ENCODE peak calls at places on chromosomes 4 and X, in five cellular contexts. Y, S, G, B and U are unnamed samples.

GRCh38 chr4:163755013-163755412 is 260.5 kb downstream of the TMA16 start:
- DNase-seq in Y (no peak), G (no peak), B (peak), S (peak), U (no peak)

GRCh38 chr4:1377606-1378261 is 28.5 kb downstream of the NKX1-1 start:
- DNase-seq in S (no peak), G (no peak), Y (no peak), B (no peak), U (no peak)

GRCh38 chr4:176066757-176067156 is 1.1 kb downstream of the WDR17 start:
- DNase-seq in Y (no peak), B (no peak), G (no peak), S (no peak), U (no peak)

GRCh38 chr4:21826071-21826470 is 122.5 kb downstream of the KCNIP4 start:
- DNase-seq in G (no peak), S (no peak), Y (no peak), B (no peak), U (no peak)

GRCh38 chrX:149699761-149700160 is 12.1 kb upstream of the MAGEA11 start:
- DNase-seq in Y (no peak), B (no peak), G (no peak), S (peak), U (no peak)

GRCh38 chr4:33724685-33725084 is 2519.6 kb downstream of the ARAP2 start:
- DNase-seq in B (no peak), S (peak), G (no peak), Y (no peak), U (no peak)

GRCh38 chrX:39174761-39175417 is 373.6 kb downstream of the MID1IP1 start:
- DNase-seq in B (no peak), G (no peak), S (no peak), Y (no peak), U (no peak)

GRCh38 chr4:95114521-95114920 is 356.8 kb downstream of the BMPR1B start:
- DNase-seq in B (peak), Y (no peak), G (no peak), S (no peak), U (no peak)

GRCh38 chrX:14010566-14010965 is 19.1 kb downstream of the GEMIN8 start:
- DNase-seq in S (no peak), G (no peak), B (no peak), Y (no peak), U (no peak)

GRCh38 chr4:1305261-1305711 is 15.6 kb downstream of the MAEA start:
- DNase-seq in G (no peak), S (no peak), Y (no peak), B (no peak), U (no peak)

GRCh38 chr4:86675548-86675947 is 81.4 kb downstream of the PTPN13 start:
- DNase-seq in Y (no peak), G (no peak), S (no peak), B (no peak), U (no peak)

GRCh38 chr4:7957113-7957656 is 17.5 kb upstream of the AFAP1 start:
- DNase-seq in S (peak), G (no peak), Y (no peak), B (peak), U (no peak)

GRCh38 chr4:104966349-104967033 is 180.2 kb upstream of the TET2 start:
- DNase-seq in B (no peak), Y (no peak), S (no peak), G (no peak), U (no peak)

GRCh38 chr4:67522851-67523671 is 22.2 kb downstream of the CENPC start:
- DNase-seq in B (peak), G (no peak), Y (no peak), S (no peak), U (no peak)

GRCh38 chr4:65023877-65024670 is 614.8 kb upstream of the TECRL start:
- DNase-seq in B (no peak), Y (no peak), S (no peak), G (no peak), U (no peak)

GRCh38 chr4:69936566-69936965 is 5.7 kb downstream of the CSN1S1 start:
- DNase-seq in G (no peak), S (no peak), Y (no peak), B (no peak), U (no peak)

GRCh38 chrX:71160475-71160874 is 15.8 kb downstream of the NLGN3 start:
- DNase-seq in Y (no peak), G (no peak), B (no peak), S (no peak), U (no peak)

GRCh38 chr4:104491826-104492771 is 2.6 kb downstream of the CXXC4 start:
- DNase-seq in G (no peak), Y (peak), B (no peak), S (peak), U (peak)

GRCh38 chr4:67550491-67551256 is 5.4 kb upstream of the CENPC start:
- DNase-seq in S (no peak), Y (no peak), G (no peak), B (no peak), U (no peak)

GRCh38 chr4:158789853-158790252 is 21.0 kb downstream of the FNIP2 start:
- DNase-seq in S (no peak), G (no peak), B (no peak), Y (no peak), U (no peak)

GRCh38 chr4:118889313-118889694 is 650 bp downstream of the SYNPO2 start:
- DNase-seq in B (no peak), G (no peak), Y (no peak), S (no peak), U (no peak)

GRCh38 chr4:55560096-55560495 is 13.4 kb upstream of the CLOCK start:
- DNase-seq in S (no peak), G (no peak), Y (no peak), B (no peak), U (no peak)

GRCh38 chr4:1767058-1767769 is 25.9 kb upstream of the FGFR3 start:
- DNase-seq in B (peak), Y (peak), S (peak), G (no peak), U (peak)

GRCh38 chr4:62709618-62710252 is 1509.6 kb downstream of the ADGRL3 start:
- DNase-seq in Y (no peak), G (no peak), S (peak), B (peak), U (peak)

GRCh38 chr4:105990933-105991332 is 95.7 kb downstream of the NPNT start:
- DNase-seq in B (peak), S (no peak), Y (no peak), G (no peak), U (no peak)

GRCh38 chrX:71214604-71215334 is 8.3 kb upstream of the GJB1 start:
- DNase-seq in B (no peak), S (no peak), G (no peak), Y (no peak), U (no peak)

GRCh38 chr4:722181-722725 is 16.6 kb downstream of the PCGF3 start:
- DNase-seq in G (no peak), S (no peak), Y (no peak), B (no peak), U (no peak)

GRCh38 chr4:25351777-25352421 is 25.2 kb upstream of the ANAPC4 start:
- DNase-seq in G (peak), Y (no peak), B (peak), S (peak), U (no peak)

GRCh38 chr4:61922766-61923165 is 722.6 kb downstream of the ADGRL3 start:
- DNase-seq in Y (no peak), S (peak), B (no peak), G (no peak), U (no peak)

GRCh38 chr4:140996757-140997156 is 136.5 kb downstream of the RNF150 start:
- DNase-seq in S (peak), G (no peak), B (peak), Y (no peak), U (no peak)

GRCh38 chrX:29496636-29497180 is 718.7 kb upstream of the MAGEB2 start:
- DNase-seq in G (no peak), S (no peak), Y (no peak), B (peak), U (no peak)

GRCh38 chr4:8278009-8278395 is 8.4 kb downstream of the HTRA3 start:
- DNase-seq in S (no peak), Y (no peak), G (no peak), B (peak), U (no peak)

DNA sequence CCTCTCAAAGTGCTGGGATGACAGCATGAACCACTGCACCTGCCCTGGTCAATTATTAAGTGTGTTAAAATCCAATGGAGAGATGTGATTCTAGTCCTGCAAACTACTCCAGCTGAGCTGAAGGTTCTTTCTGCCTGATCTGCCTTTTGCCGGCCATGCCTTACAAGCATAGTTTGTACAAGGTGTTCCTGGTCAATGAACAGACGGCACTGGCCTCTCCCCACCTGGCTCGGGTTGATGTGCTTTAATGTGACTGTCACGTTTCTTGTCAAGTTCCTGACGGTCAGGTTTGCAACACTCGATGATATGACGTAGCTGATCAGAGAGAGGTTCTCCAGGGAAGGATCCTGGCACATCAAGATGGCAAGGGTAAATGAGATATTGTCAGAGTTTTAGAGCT is 23.1 kb upstream of the PHKA2 start:
- DNase-seq in S (no peak), Y (no peak), G (no peak), B (no peak), U (no peak)
- H2BK120ac ChIP-seq in S (no peak), Y (no peak), G (no peak), B (no peak), U (no peak)

GRCh38 chr4:184489771-184490170 is 15.4 kb upstream of the IRF2 start:
- DNase-seq in Y (no peak), S (no peak), G (no peak), B (no peak), U (no peak)

GRCh38 chr4:184481544-184481943 is 7.2 kb upstream of the IRF2 start:
- DNase-seq in S (no peak), B (no peak), G (no peak), Y (no peak), U (no peak)

GRCh38 chr4:184479516-184479950 is 5.2 kb upstream of the IRF2 start:
- DNase-seq in G (no peak), S (no peak), Y (no peak), B (no peak), U (no peak)

GRCh38 chr4:184487503-184487902 is 13.2 kb upstream of the IRF2 start:
- DNase-seq in S (no peak), Y (no peak), G (no peak), B (no peak), U (no peak)

GRCh38 chr4:184485279-184485678 is 10.9 kb upstream of the IRF2 start:
- DNase-seq in G (no peak), S (no peak), B (no peak), Y (no peak), U (no peak)
- H3K18ac ChIP-seq in G (no peak), S (no peak), B (no peak), Y (no peak), U (no peak)

DNA sequence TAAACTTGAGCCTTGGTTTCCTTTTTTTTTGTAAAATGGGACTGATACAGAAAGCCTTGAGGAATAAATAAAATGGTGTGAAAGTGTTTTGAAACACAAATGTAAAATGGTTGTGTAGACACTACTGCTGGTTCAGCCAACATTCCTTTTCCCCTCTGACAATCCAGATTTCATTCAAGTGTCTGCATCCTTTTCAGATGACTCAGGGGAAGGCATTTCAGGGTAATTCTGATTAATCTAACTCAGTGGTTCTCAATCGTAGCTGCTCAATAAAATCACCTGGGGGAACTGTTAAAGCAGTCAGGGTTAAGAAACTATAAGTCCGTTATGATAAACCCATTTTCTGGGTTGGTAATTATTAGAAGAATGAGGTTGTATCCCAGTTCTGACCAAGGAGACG is 4.6 kb downstream of the ARHGAP10 start:
- DNase-seq in G (no peak), S (peak), Y (no peak), B (peak), U (no peak)
- H2BK120ac ChIP-seq in G (no peak), S (no peak), Y (no peak), B (peak), U (no peak)

GRCh38 chr4:77818667-77819408 is at the start of gene CNOT6L:
- DNase-seq in Y (peak), G (no peak), S (peak), B (peak), U (peak)

GRCh38 chr4:77819409-77819835 is 254 bp upstream of the CNOT6L start:
- DNase-seq in B (no peak), Y (peak), S (no peak), G (no peak), U (no peak)

GRCh38 chr4:77821775-77822174 is 2.6 kb upstream of the CNOT6L start:
- DNase-seq in G (no peak), B (no peak), Y (no peak), S (no peak), U (no peak)

GRCh38 chr4:77820836-77821561 is 1.8 kb upstream of the CNOT6L start:
- DNase-seq in S (no peak), B (no peak), Y (no peak), G (no peak), U (no peak)

DNA sequence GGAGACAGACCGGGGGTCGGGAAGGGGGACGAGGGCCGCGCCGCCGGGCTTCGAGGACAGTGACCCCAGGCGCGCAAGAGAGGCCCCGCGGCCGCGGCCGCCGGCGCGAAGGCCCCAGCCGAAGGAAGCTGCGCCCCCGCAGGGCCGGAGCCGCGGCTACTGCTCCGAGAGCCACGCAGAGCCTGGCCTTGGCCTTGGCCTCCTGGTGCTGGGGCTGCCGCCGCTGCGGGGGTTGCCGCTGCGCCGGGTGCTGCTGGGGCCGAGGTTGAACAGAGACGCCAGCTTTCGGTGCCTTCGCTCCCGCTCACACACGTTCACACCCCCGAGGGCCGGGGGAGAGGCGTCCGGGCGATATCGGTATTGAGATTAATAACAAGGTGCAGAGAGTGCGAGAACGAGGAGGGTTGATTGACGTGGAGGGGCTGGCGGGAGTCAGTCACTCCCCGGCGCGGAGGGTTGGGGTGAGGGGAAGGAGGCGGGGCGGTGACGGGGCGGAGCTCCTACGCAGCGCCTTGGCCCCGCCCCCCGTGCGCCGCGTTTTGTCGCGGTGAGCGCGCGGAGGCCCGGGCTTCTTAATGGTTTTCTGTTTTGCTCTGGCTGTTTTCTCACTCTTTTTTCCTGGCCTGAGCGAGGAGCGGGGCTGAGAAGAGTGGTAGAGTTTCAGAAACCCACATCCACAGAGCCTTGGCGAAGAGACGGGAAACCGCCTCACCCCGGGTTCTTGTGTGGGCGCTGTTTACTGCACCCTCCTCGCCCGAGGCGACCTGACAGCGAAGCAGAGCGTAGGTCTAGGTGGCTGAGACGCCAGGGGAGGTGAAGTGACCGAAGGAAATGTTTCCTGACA is 890 bp upstream of the CNOT6L start:
- DNase-seq in B (peak), Y (peak), G (no peak), S (peak), U (peak)
- H3K18ac ChIP-seq in B (peak), Y (peak), G (peak), S (peak), U (peak)

GRCh38 chr4:124712417-124713212 is at the start of gene ANKRD50:
- DNase-seq in Y (peak), B (peak), S (peak), G (peak), U (peak)
- H2BK120ac ChIP-seq in Y (no peak), B (peak), S (no peak), G (peak), U (peak)

GRCh38 chr4:139642364-139642763 is 23.3 kb upstream of the MGST2 start:
- DNase-seq in Y (no peak), G (no peak), B (peak), S (no peak), U (no peak)

GRCh38 chr4:139639654-139640053 is 26.0 kb upstream of the MGST2 start:
- DNase-seq in S (no peak), B (no peak), G (no peak), Y (no peak), U (no peak)

GRCh38 chr4:139641218-139641617 is 24.4 kb upstream of the MGST2 start:
- DNase-seq in S (peak), G (no peak), Y (no peak), B (peak), U (no peak)

GRCh38 chr4:139645458-139645857 is 20.2 kb upstream of the MGST2 start:
- DNase-seq in Y (no peak), B (no peak), S (no peak), G (no peak), U (no peak)

GRCh38 chr4:139643042-139643895 is 22.4 kb upstream of the MGST2 start:
- DNase-seq in S (no peak), Y (no peak), B (no peak), G (no peak), U (no peak)
- H3K18ac ChIP-seq in S (no peak), Y (no peak), B (no peak), G (no peak), U (no peak)